ENCODE peak calls at places on chromosomes 1 and 21, in six cellular contexts. C is GM12891, U is HepG2, Y is H1, Q is GM12878, S is K562. J is an unnamed sample.

GRCh38 chr1:228240411-228241240 is 32.8 kb downstream of the OBSCN start:
- DNase-seq in C (no peak), U (no peak), Q (no peak), Y (peak; percentile 28), S (no peak), J (no peak)

GRCh38 chr1:98702976-98703375 is 41.5 kb downstream of the SNX7 start:
- DNase-seq in Y (no peak), Q (no peak), U (no peak), S (no peak), C (no peak), J (no peak)

GRCh38 chr1:39925727-39926342 is 24.1 kb upstream of the MYCL start:
- DNase-seq in Q (no peak), S (no peak), U (no peak), C (no peak), Y (no peak), J (no peak)

GRCh38 chr1:179824265-179824664 is 53.3 kb downstream of the TOR1AIP2 start:
- DNase-seq in S (no peak), Q (no peak), U (no peak), C (no peak), Y (no peak), J (no peak)

GRCh38 chr1:247747616-247748015 is 325 bp downstream of the OR14A2 start:
- DNase-seq in Q (no peak), C (no peak), Y (no peak), S (no peak), U (no peak), J (no peak)

GRCh38 chr1:54105736-54106269 is 47.0 kb downstream of the CDCP2 start:
- DNase-seq in S (no peak), U (no peak), C (no peak), Y (peak; percentile 33), Q (no peak), J (no peak)

GRCh38 chr1:118785246-118785645 is 202.9 kb downstream of the TBX15 start:
- DNase-seq in S (no peak), Q (no peak), U (no peak), Y (no peak), C (no peak), J (no peak)

GRCh38 chr1:228035844-228036243 is 29.0 kb downstream of the WNT3A start:
- DNase-seq in Y (peak; percentile 40), U (no peak), C (no peak), Q (no peak), S (no peak), J (no peak)

GRCh38 chr1:175192630-175193338 is at the start of gene KIAA0040:
- DNase-seq in Q (no peak), Y (peak; percentile 72), S (peak; percentile 94), U (peak; percentile 65), C (peak; percentile 53), J (peak; percentile 62)

GRCh38 chr1:145991799-145992412 is 4.5 kb downstream of the TXNIP start:
- DNase-seq in C (no peak), Y (no peak), U (no peak), Q (no peak), S (no peak), J (no peak)

GRCh38 chr1:78078358-78078757 is 32.6 kb downstream of the GIPC2 start:
- DNase-seq in U (no peak), Y (no peak), S (no peak), Q (no peak), C (no peak), J (no peak)

GRCh38 chr1:84632975-84633427 is 57.3 kb downstream of the SSX2IP start:
- DNase-seq in Q (no peak), U (no peak), C (no peak), S (no peak), Y (no peak), J (no peak)

GRCh38 chr1:32754282-32755097 is 51.9 kb upstream of the SYNC start:
- DNase-seq in U (no peak), C (no peak), Y (no peak), Q (no peak), S (peak; percentile 78), J (no peak)

GRCh38 chr21:15837603-15838002 is 107.8 kb downstream of the USP25 start:
- DNase-seq in Q (no peak), Y (no peak), C (no peak), U (no peak), S (no peak), J (no peak)

GRCh38 chr1:57835620-57836019 is 411.8 kb upstream of the DAB1 start:
- DNase-seq in S (no peak), U (no peak), Q (no peak), C (no peak), Y (no peak), J (no peak)

GRCh38 chr1:217431395-217431794 is 199.5 kb downstream of the GPATCH2 start:
- DNase-seq in U (no peak), Y (no peak), S (no peak), Q (no peak), C (no peak), J (no peak)

GRCh38 chr1:194024659-194025058 is 838.2 kb upstream of the B3GALT2 start:
- DNase-seq in U (no peak), Y (no peak), C (no peak), S (no peak), Q (no peak), J (no peak)
- TF ChIP-seq TAF1 in U (no peak), Y (no peak), C (no peak), S (no peak), Q (no peak), J (no peak)

DNA sequence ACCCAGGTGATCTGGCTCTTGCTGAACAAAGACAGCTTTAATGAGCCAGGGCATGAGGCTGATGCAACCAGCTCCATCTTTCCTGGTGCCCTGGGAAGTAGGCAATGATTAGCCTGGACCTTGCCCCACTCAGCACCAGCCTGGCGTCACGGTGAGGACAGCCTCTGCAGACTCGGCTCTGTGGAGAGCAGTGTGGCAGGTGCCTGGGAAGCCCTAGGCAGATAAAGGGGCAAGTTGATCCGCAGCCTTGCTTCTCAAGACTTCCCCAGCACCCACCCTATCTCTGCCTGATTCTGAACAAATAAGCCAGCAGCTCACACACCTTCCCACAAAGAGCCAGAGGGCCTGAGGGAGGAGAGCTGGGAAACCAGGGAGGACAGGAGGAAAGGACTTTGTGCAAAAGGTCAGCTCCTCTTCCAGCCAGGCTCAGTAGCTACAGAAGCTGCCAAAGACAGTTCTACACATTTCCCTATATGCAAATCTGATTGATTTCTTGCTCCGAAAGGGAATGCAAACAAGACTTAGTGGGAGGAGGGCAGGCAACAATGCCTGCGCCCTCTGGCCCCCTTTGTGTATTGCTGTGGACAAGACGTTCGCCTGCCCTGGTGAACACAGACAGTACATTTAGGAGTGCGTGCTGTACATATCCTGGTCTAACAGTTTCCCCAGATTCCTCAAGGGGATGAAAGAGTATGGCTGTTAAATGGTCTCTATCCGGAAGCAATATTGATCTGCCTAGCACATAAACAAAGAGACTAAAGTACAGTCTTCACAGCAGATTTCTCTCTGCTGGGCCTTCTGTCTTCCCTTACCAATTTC is 63.8 kb downstream of the BCAR3 start:
- DNase-seq in Q (no peak), U (peak; percentile 94), C (no peak), Y (no peak), S (no peak), J (no peak)
- TF ChIP-seq POLR2AphosphoS5 in Q (no peak), U (peak; percentile 77), C (no peak), Y (no peak), S (no peak), J (no peak)

GRCh38 chr1:19483691-19484090 is 1.6 kb downstream of the CAPZB start:
- DNase-seq in Q (no peak), S (no peak), U (no peak), C (no peak), Y (no peak), J (no peak)

GRCh38 chr1:19484338-19484792 is 974 bp downstream of the CAPZB start:
- DNase-seq in Q (no peak), S (no peak), U (no peak), C (no peak), Y (no peak), J (no peak)

GRCh38 chr1:19484793-19485361 is 462 bp downstream of the CAPZB start:
- DNase-seq in Y (peak; percentile 77), S (peak; percentile 95), C (peak; percentile 29), Q (no peak), U (no peak), J (no peak)

GRCh38 chr1:19483261-19483660 is 2.1 kb downstream of the CAPZB start:
- DNase-seq in S (no peak), Y (no peak), Q (no peak), U (no peak), C (no peak), J (no peak)

DNA sequence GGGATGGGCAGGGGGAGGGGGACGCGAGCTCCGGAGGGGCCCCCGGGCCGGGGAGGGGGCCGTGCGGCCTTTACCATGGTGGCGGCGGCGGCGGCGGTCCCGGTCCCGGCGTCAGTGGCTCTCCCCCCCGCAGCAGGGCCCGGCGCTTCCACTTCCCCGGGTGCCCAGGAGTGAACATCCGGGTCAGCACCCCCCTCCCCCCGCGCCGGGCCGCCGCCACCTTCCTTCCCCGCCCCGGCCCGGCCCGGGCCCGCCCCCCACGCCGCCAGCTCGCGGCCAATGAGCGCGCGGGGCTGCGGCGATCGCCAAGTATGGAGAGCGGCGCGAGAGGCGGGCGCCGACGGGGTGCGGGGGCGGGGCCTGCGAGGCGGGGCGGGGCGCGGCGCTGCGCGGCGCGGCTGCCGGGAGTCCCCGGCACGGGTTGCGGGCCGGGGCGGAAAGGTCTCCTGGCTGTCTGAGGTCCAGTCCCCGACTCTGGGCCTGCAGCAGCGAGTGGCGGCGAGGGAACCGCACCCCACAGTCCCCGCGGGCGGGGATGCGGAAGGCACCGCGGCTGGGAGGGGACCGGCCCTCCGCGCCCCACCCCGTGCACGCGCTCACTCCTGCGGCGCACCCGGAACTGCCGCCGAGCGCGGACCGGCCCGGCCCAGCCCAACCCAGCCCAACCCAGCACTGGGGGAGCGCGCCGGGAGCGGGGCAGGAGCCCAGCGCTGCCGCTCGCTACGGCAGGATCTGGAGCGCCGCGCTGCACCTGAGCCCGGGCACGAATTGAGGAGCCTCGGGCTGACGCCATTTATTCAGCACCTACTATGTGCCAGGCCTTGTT is at the start of gene CAPZB:
- DNase-seq in Q (no peak), S (peak; percentile 98), C (peak; percentile 95), U (peak; percentile 75), Y (peak; percentile 90), J (peak; percentile 97)
- TF ChIP-seq POLR2A in Q (peak; percentile 95), S (peak; percentile 87), C (peak; percentile 70), U (peak; percentile 84), Y (peak; percentile 79), J (peak; percentile 93)

GRCh38 chr1:89989099-89989498 is 5.8 kb upstream of the ZNF326 start:
- DNase-seq in U (no peak), Q (no peak), Y (no peak), C (no peak), S (no peak), J (no peak)

GRCh38 chr1:89990976-89991831 is 3.7 kb upstream of the ZNF326 start:
- DNase-seq in Q (no peak), S (no peak), Y (no peak), C (no peak), U (no peak), J (no peak)

GRCh38 chr1:89987170-89987819 is 7.6 kb upstream of the ZNF326 start:
- DNase-seq in U (peak; percentile 62), Q (peak; percentile 45), C (peak; percentile 52), S (peak; percentile 46), Y (no peak), J (peak; percentile 26)

GRCh38 chr1:89993541-89993940 is 1.4 kb upstream of the ZNF326 start:
- DNase-seq in Y (no peak), S (no peak), U (no peak), C (no peak), Q (no peak), J (no peak)

DNA sequence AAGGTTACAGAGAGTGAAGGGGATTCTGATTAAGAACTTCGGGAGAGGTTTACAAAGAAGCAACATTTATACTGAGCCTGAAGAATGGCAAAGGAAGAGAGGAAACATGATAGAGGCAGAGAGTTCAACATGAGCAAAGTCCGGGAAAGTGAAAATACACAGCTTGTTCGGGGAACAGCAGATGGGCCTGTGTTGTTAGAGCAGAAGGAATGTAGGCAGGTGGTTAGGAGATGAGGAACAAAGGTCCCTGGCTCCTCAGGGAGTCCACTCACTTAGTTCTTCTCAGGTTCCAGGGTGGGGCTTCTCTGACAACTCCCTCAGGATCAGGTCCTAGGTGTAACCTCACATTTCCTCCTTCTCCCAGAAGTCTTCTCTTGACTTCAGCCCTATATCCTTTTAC is 5.1 kb upstream of the ZNF326 start:
- DNase-seq in U (peak; percentile 58), Q (no peak), Y (no peak), C (no peak), S (no peak), J (no peak)
- TF ChIP-seq TAF1 in U (no peak), Q (no peak), Y (no peak), C (no peak), S (no peak), J (no peak)